ENCODE peak calls at places on chromosomes 13 and 19, in six cellular contexts. W, D, P, C, E and S are unnamed samples.

GRCh38 chr13:37476874-37477273 is 121.7 kb downstream of the POSTN start:
- DNase-seq in D (no peak), W (no peak), P (no peak), C (no peak), E (no peak), S (no peak)

GRCh38 chr13:28636677-28637317 is 22.1 kb upstream of the POMP start:
- DNase-seq in W (peak), E (peak), C (peak), P (peak), D (peak), S (peak)

GRCh38 chr19:4090351-4091220 is 23.9 kb upstream of the ZBTB7A start:
- DNase-seq in C (no peak), E (no peak), P (no peak), W (no peak), D (no peak), S (peak)

GRCh38 chr19:5147074-5147970 is 178.4 kb downstream of the KDM4B start:
- DNase-seq in D (no peak), C (no peak), E (no peak), W (no peak), P (no peak), S (no peak)

GRCh38 chr13:113404366-113404722 is 40.4 kb upstream of the GRTP1 start:
- DNase-seq in C (no peak), W (no peak), D (no peak), P (no peak), E (no peak), S (no peak)

GRCh38 chr19:54287456-54287855 is 6.5 kb upstream of the LILRB2 start:
- DNase-seq in E (no peak), D (no peak), C (no peak), W (no peak), P (no peak), S (no peak)

GRCh38 chr13:38933786-38934185 is 56.8 kb downstream of the STOML3 start:
- DNase-seq in E (no peak), P (no peak), C (no peak), D (no peak), W (no peak), S (no peak)

GRCh38 chr13:110817143-110817542 is 97.7 kb downstream of the ANKRD10 start:
- DNase-seq in D (no peak), W (no peak), E (no peak), C (no peak), P (no peak), S (no peak)

GRCh38 chr13:102878491-102878890 is 32.7 kb downstream of the ERCC5 start:
- DNase-seq in W (no peak), E (no peak), C (no peak), D (peak), P (no peak), S (no peak)

GRCh38 chr13:113946409-113947181 is 27.3 kb downstream of the C13orf46 start:
- DNase-seq in E (no peak), C (no peak), P (no peak), W (no peak), D (no peak), S (no peak)

GRCh38 chr19:33235269-33235995 is 9.8 kb upstream of the SLC7A10 start:
- DNase-seq in D (peak), C (peak), W (peak), P (peak), E (peak), S (peak)

GRCh38 chr13:39044536-39044935 is 6.3 kb downstream of the NHLRC3 start:
- DNase-seq in C (no peak), P (no peak), E (no peak), D (no peak), W (no peak), S (no peak)

GRCh38 chr19:32889137-32889934 is 19.8 kb upstream of the SLC7A9 start:
- DNase-seq in W (no peak), D (no peak), P (no peak), C (no peak), E (no peak), S (no peak)

GRCh38 chr13:35266412-35266811 is 210.1 kb downstream of the MAB21L1 start:
- DNase-seq in C (no peak), P (no peak), D (no peak), W (no peak), E (no peak), S (no peak)

GRCh38 chr19:33297401-33298145 is 4.8 kb downstream of the CEBPA start:
- DNase-seq in W (no peak), E (no peak), C (no peak), D (no peak), P (no peak), S (peak)

GRCh38 chr13:83365723-83366122 is 516.6 kb downstream of the SLITRK1 start:
- DNase-seq in D (no peak), W (no peak), P (no peak), E (no peak), C (no peak), S (no peak)

GRCh38 chr19:49468746-49469447 is 5.1 kb upstream of the FLT3LG start:
- DNase-seq in P (peak), C (no peak), W (no peak), E (no peak), D (no peak), S (peak)

GRCh38 chr13:87124785-87125074 is 546.4 kb upstream of the SLITRK5 start:
- DNase-seq in E (no peak), D (no peak), W (no peak), C (no peak), P (no peak), S (no peak)

GRCh38 chr13:38409771-38410170 is 60.1 kb downstream of the UFM1 start:
- DNase-seq in P (no peak), W (no peak), D (no peak), C (no peak), E (no peak), S (no peak)

GRCh38 chr19:51094696-51095279 is 12.1 kb upstream of the KLK14 start:
- DNase-seq in W (peak), E (no peak), D (peak), P (peak), C (no peak), S (peak)

GRCh38 chr19:30353394-30353793 is 18.8 kb upstream of the ZNF536 start:
- DNase-seq in P (no peak), E (no peak), C (no peak), D (no peak), W (no peak), S (no peak)

GRCh38 chr19:16342002-16342715 is 17.5 kb downstream of the KLF2 start:
- DNase-seq in D (no peak), E (no peak), W (no peak), P (no peak), C (no peak), S (peak)

GRCh38 chr13:76020421-76020955 is 384.4 kb downstream of the LMO7 start:
- DNase-seq in P (no peak), W (no peak), D (no peak), E (no peak), C (no peak), S (no peak)

GRCh38 chr19:14517446-14517839 is 754 bp downstream of the DNAJB1 start:
- DNase-seq in C (no peak), P (no peak), W (no peak), E (no peak), D (peak), S (peak)

GRCh38 chr13:26222523-26223046 is 471 bp upstream of the RNF6 start:
- DNase-seq in D (no peak), C (no peak), P (peak), W (no peak), E (no peak), S (no peak)

GRCh38 chr13:22461854-22462565 is 718.8 kb upstream of the SGCG start:
- DNase-seq in P (no peak), C (no peak), E (no peak), D (no peak), W (no peak), S (no peak)

GRCh38 chr19:10328558-10329429 is 4.5 kb downstream of the RAVER1 start:
- DNase-seq in C (no peak), D (no peak), E (no peak), W (no peak), P (no peak), S (no peak)

GRCh38 chr19:7953576-7953975 is 10.1 kb upstream of the TIMM44 start:
- DNase-seq in E (no peak), W (no peak), D (no peak), C (no peak), P (no peak), S (peak)

GRCh38 chr19:4007836-4008539 is 452 bp downstream of the PIAS4 start:
- DNase-seq in W (no peak), D (peak), C (no peak), E (no peak), P (peak), S (no peak)

GRCh38 chr19:38711726-38712153 is 32.5 kb downstream of the CAPN12 start:
- DNase-seq in D (no peak), C (no peak), E (no peak), W (no peak), P (no peak), S (no peak)

GRCh38 chr19:58059003-58059671 is at the start of gene ZNF135:
- DNase-seq in W (no peak), E (peak), C (no peak), P (no peak), D (peak), S (no peak)

GRCh38 chr13:113975416-113975815 is 1.5 kb upstream of the C13orf46 start:
- DNase-seq in P (no peak), D (no peak), C (no peak), E (no peak), W (no peak), S (no peak)

DNA sequence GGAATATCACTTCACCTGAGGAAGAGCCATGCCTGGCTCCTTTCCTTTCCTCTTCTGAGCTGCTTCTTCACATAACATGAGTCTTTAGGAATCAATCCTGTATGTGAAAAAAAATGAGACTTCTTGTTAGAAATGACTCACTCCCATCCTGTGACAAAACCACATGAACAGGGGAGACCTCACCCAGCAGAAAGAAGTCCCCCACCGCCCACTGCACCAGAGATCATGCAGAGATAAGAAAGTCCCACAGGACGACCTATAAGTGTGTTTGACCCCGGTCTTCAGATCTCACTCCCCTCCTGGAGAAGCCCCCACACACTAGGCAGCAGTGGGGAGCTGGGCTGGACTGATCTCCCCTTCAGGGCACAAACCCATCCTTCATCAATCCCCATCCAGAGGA is 7.8 kb downstream of the ZNF600 start:
- DNase-seq in P (no peak), W (no peak), D (no peak), C (no peak), E (no peak), S (peak)
- TF ChIP-seq MAX in P (no peak), W (no peak), D (no peak), C (no peak), E (no peak), S (no peak)

GRCh38 chr19:35908977-35909683 is 1.0 kb upstream of the TYROBP start:
- DNase-seq in P (peak), C (no peak), W (no peak), D (no peak), E (no peak), S (peak)
- TF ChIP-seq POLR2A in P (no peak), C (no peak), W (no peak), D (no peak), E (no peak), S (no peak)

DNA sequence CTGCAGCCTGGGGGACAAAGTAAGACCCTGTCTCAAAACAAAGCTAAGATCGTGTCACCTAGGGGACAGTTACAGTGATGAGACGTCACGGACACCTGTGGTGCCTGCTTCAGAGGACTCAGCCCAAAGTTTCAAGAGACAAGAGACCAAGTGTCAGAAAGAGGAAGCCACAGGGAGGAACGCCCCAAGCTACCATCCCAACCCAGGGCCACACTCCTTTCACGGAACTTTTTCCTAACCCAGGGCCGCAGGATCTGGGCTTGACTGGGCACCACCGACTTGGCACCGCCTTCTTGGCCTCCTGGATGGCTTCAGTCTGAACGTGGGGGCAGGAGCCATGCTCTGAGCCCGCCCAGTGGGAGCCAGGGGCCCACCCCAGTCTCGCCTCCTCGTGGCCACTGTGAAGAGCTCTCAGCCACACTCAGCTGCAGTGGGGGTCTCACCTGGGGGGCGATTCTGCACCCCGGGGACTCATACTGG is 8.5 kb downstream of the MOB3A start:
- DNase-seq in P (no peak), E (no peak), W (no peak), C (no peak), D (no peak), S (peak)
- H3K4me3 ChIP-seq in P (no peak), E (no peak), W (no peak), C (no peak), D (no peak), S (no peak)

DNA sequence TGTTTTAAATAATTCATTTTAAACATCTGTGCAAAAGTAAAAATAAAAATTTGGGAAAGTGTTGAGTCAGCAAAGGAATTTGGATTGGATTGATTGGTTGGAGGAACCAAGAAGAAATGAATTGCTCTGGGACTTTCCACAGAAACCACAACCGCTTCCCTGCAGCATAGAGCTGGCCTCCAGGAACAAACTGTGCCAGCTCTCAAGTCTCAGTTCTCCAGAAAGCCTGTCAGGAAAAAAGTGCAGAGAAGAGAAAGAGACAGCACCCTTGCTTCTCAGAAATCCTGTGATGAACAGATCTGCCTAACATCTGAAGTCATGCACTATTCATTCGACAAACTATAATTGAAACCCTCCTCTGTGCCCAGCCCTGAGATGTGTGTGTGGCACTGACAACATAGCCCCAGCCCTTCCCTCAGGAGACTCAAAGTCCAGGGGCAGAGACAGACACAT is 14.8 kb downstream of the LYPD3 start:
- DNase-seq in W (no peak), E (no peak), D (no peak), P (no peak), C (no peak), S (no peak)
- TF ChIP-seq MAX in W (no peak), E (no peak), D (no peak), P (no peak), C (no peak), S (no peak)

GRCh38 chr13:97843201-97843600 is 110.3 kb upstream of the IPO5 start:
- DNase-seq in D (no peak), W (no peak), C (no peak), P (no peak), E (no peak), S (no peak)
- TF ChIP-seq POLR2A in D (no peak), W (no peak), C (no peak), P (no peak), E (no peak), S (no peak)

GRCh38 chr19:19261350-19262189 is 11.5 kb downstream of the TM6SF2 start:
- DNase-seq in P (no peak), W (no peak), E (peak), D (no peak), C (no peak), S (peak)
- H3K4me3 ChIP-seq in P (no peak), W (peak), E (peak), D (no peak), C (no peak), S (peak)

GRCh38 chr13:101309014-101309619 is 107.2 kb downstream of the NALCN start:
- DNase-seq in D (no peak), W (no peak), P (no peak), C (no peak), E (no peak), S (no peak)
- TF ChIP-seq MAX in D (no peak), W (no peak), P (no peak), C (no peak), E (no peak), S (no peak)